ENCODE peak calls at places on chromosomes 16 and 17, in ten cellular contexts. R is omental fat pad; O is choroid plexus epithelial cell; E is MM.1S; K is CD8-positive, alpha-beta T cell; J is kidney; M is fibroblast of mammary gland; P is uterus; G is lower leg skin; S is esophagus squamous epithelium. A is an unnamed sample.

GRCh38 chr16:83887088-83887487 is 11.8 kb upstream of the MLYCD start:
- DNase-seq in M (peak), S (no peak), G (no peak), O (peak), R (no peak), P (no peak), K (no peak), J (no peak), E (no peak), A (no peak)

GRCh38 chr17:74720506-74720905 is 7.8 kb upstream of the CD300LF start:
- DNase-seq in E (no peak), K (no peak), J (no peak), M (no peak), G (no peak), P (no peak), S (no peak), O (no peak), R (no peak), A (no peak)

GRCh38 chr16:84183572-84183875 is 3.3 kb downstream of the TAF1C start:
- DNase-seq in K (no peak), J (no peak), P (no peak), M (no peak), G (no peak), E (no peak), S (no peak), O (no peak), R (no peak), A (no peak)

GRCh38 chr17:79901131-79901530 is 61.9 kb upstream of the CBX4 start:
- DNase-seq in J (no peak), M (no peak), G (no peak), S (no peak), O (no peak), P (no peak), E (no peak), R (no peak), K (no peak), A (no peak)

GRCh38 chr16:23508589-23509440 is 1.5 kb downstream of the GGA2 start:
- DNase-seq in J (no peak), M (peak), S (no peak), P (no peak), R (no peak), K (no peak), O (peak), E (no peak), G (no peak), A (no peak)

GRCh38 chr17:57138956-57139576 is 54.0 kb downstream of the AKAP1 start:
- DNase-seq in M (peak), E (no peak), S (no peak), O (peak), K (no peak), P (no peak), G (no peak), R (no peak), J (no peak), A (no peak)

GRCh38 chr16:27311897-27312303 is 1.9 kb upstream of the IL4R start:
- DNase-seq in G (no peak), E (no peak), J (no peak), P (no peak), M (no peak), K (no peak), S (no peak), O (no peak), R (no peak), A (no peak)

GRCh38 chr16:85360323-85361277 is 248.3 kb upstream of the CIBAR2 start:
- DNase-seq in S (no peak), O (no peak), P (no peak), M (no peak), E (peak), K (no peak), J (no peak), R (no peak), G (peak), A (no peak)

GRCh38 chr16:56789360-56789759 is 59.4 kb downstream of the NUP93 start:
- DNase-seq in K (no peak), E (peak), M (peak), P (peak), R (no peak), G (peak), O (peak), J (no peak), S (no peak), A (peak)

GRCh38 chr17:32912218-32912897 is 15.6 kb upstream of the TMEM98 start:
- DNase-seq in O (peak), K (no peak), G (peak), M (peak), E (no peak), R (no peak), J (peak), P (peak), S (no peak), A (peak)

GRCh38 chr17:28920191-28920590 is 17.3 kb upstream of the DHRS13 start:
- DNase-seq in P (no peak), R (no peak), K (no peak), M (no peak), G (no peak), O (no peak), S (no peak), E (no peak), J (no peak), A (no peak)
- TF ChIP-seq CTCF in P (no peak), R (no peak), K (no peak), M (no peak), G (no peak), O (no peak), S (no peak), E (no peak), J (no peak), A (no peak)

GRCh38 chr17:7587420-7587786 is 2.5 kb downstream of the SOX15 start:
- DNase-seq in S (no peak), G (no peak), O (peak), E (no peak), R (no peak), J (no peak), K (no peak), M (peak), P (no peak), A (no peak)

GRCh38 chr17:7589204-7589868 is 558 bp downstream of the SOX15 start:
- DNase-seq in S (no peak), K (peak), M (peak), R (peak), E (no peak), G (peak), O (peak), J (peak), P (peak), A (peak)

GRCh38 chr17:7588553-7589203 is 1.2 kb downstream of the SOX15 start:
- DNase-seq in E (no peak), K (no peak), R (no peak), S (no peak), M (no peak), P (peak), O (no peak), J (peak), G (no peak), A (no peak)

GRCh38 chr17:7587831-7588230 is 2.1 kb downstream of the SOX15 start:
- DNase-seq in O (no peak), S (no peak), E (no peak), G (no peak), R (no peak), K (no peak), P (peak), M (no peak), J (peak), A (no peak)

DNA sequence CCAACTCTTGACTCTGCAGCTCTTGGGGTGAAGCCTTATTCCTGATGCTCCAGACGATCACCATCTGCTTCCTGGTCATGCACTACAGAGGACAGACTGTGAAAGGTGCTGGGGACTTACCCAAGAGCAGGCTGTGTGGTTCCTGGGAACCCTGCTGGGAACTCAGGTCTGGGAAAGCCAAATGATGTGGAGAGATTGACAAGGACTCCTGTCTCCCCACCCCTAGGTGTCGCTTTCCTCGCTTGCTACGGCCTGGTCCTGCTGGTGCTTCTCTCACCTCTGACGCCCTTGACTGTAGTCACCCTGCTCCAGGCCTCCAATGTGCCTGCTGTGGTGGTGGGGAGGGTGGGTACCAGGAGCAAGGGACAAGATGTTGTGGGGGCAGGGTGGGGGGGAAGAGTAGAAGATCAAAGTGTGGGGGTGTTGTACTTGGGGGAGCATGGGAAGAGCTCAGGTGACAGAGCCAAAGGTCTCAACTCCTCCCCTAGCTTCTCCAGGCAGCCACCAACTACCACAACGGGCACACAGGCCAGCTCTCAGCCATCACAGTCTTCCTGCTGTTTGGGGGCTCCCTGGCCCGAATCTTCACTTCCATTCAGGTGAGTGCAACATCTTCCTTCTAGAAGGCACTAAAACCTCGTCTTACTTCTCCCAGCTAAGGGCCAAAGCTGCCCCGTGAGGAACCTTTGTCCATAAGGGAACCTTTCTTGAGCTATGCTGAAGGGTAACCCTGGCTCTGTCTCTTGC is 3.0 kb downstream of the SOX15 start:
- DNase-seq in P (no peak), S (no peak), R (no peak), K (no peak), M (no peak), J (peak), E (no peak), O (no peak), G (no peak), A (no peak)
- TF ChIP-seq CTCF in P (no peak), S (no peak), R (no peak), K (no peak), M (peak), J (no peak), E (no peak), O (peak), G (no peak), A (no peak)

DNA sequence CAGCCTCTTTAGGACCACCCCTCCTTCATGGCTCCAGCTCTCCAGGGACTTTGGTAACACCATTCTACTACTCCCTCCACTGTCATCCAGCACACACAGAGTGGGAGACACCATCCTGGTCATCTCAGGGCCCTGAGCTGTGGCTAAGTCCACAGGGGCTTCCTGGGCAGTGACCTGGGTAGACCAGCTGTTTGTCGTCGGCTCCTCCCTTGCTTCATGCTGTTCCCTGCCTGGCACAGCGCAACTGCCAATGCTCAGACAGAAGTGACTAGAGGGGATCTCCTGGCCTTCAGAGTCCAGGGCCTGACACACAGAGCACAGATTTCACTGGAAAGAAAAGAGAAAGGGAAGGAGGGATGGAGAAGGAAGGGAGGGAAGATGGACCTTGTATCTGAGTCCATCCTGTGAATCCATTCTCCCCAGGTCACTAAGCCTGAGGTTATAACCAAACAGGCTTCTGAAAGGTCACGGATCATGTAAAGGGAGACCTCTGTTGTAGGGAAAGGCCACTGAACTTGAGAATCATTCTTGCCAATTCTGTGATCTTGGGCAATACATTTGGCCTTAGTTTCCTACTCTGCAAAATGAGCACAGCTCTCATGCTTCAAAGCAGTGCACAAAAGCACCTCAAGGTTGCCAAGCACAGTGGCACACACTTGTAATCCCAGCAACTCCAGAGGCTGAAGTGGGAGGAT is 18.5 kb upstream of the PHB1 start:
- DNase-seq in J (no peak), O (no peak), S (no peak), E (no peak), R (no peak), M (no peak), G (no peak), K (no peak), P (no peak), A (no peak)
- TF ChIP-seq CTCF in J (no peak), O (no peak), S (no peak), E (no peak), R (no peak), M (no peak), G (no peak), K (no peak), P (no peak), A (no peak)

GRCh38 chr17:78224226-78225087 is 7.0 kb upstream of the TMEM235 start:
- DNase-seq in S (no peak), K (no peak), E (no peak), R (no peak), J (peak), P (no peak), M (no peak), G (no peak), O (no peak), A (no peak)
- TF ChIP-seq CTCF in S (no peak), K (no peak), E (no peak), R (no peak), J (no peak), P (no peak), M (no peak), G (no peak), O (no peak), A (no peak)

DNA sequence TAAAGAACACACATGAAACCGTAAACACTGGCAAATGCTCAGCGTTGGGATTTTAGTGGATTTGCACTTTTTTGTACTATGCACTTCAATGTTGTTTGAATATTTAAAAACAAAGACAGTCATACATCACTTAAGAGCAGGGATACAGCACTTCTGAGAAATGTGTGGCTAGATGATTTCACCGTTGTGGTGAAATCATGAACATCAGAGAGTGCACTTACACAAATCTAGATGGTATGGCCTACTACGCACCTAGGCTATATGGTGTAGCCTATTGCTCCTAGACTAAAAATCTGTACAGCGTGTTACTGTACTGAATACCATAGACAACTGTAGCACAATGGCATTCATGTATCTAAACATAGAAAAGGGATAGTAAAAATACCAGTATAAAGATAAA is 37.6 kb upstream of the CNEP1R1 start:
- DNase-seq in G (no peak), E (no peak), R (no peak), S (no peak), K (no peak), J (no peak), P (no peak), M (no peak), O (no peak), A (no peak)
- TF ChIP-seq CTCF in G (no peak), E (no peak), R (no peak), S (no peak), K (no peak), J (no peak), P (no peak), M (no peak), O (no peak), A (no peak)

GRCh38 chr17:42613699-42614295 is 4.3 kb downstream of the TUBG1 start:
- DNase-seq in M (no peak), R (no peak), G (no peak), S (no peak), O (no peak), K (no peak), E (no peak), P (no peak), J (peak), A (no peak)

GRCh38 chr17:42623732-42624596 is 14.5 kb downstream of the TUBG1 start:
- DNase-seq in P (no peak), K (no peak), R (no peak), J (no peak), O (peak), E (no peak), S (no peak), M (peak), G (peak), A (no peak)

GRCh38 chr17:42617956-42618431 is 8.5 kb downstream of the TUBG1 start:
- DNase-seq in G (no peak), O (no peak), J (no peak), P (no peak), R (no peak), S (no peak), K (no peak), M (no peak), E (peak), A (no peak)

GRCh38 chr17:42618442-42619150 is 9.1 kb downstream of the TUBG1 start:
- DNase-seq in K (no peak), M (peak), R (no peak), G (no peak), P (peak), O (peak), J (no peak), E (peak), S (no peak), A (peak)
- TF ChIP-seq CTCF in K (no peak), M (no peak), R (no peak), G (no peak), P (no peak), O (peak), J (peak), E (peak), S (no peak), A (no peak)